ENCODE peak calls at places on chromosomes 6 and 20, in four cellular contexts. K is hepatic stellate cell, V is GM12892, Z is cardiac muscle cell. U is an unnamed sample.

GRCh38 chr6:109963598-109964170 is 14.4 kb upstream of the GPR6 start:
- DNase-seq in K (no peak), Z (no peak), V (no peak), U (no peak)

GRCh38 chr6:69022991-69023390 is 387.9 kb downstream of the ADGRB3 start:
- DNase-seq in Z (no peak), V (no peak), K (peak), U (no peak)

GRCh38 chr20:63815613-63815862 is 15.5 kb downstream of the ZBTB46 start:
- DNase-seq in V (no peak), Z (no peak), K (no peak), U (no peak)

GRCh38 chr6:31578461-31579118 is 3.2 kb downstream of the TNF start:
- DNase-seq in V (no peak), Z (no peak), K (no peak), U (no peak)

GRCh38 chr6:136792066-136792944 is at the start of gene MAP3K5:
- DNase-seq in Z (peak), K (peak), V (peak), U (peak)

GRCh38 chr6:24910850-24911712 is 24.7 kb downstream of the RIPOR2 start:
- DNase-seq in K (peak), Z (peak), V (peak), U (peak)

GRCh38 chr6:138161434-138162103 is at the start of gene ARFGEF3:
- DNase-seq in K (peak), V (peak), Z (peak), U (peak)

GRCh38 chr20:57856658-57857057 is 146.8 kb upstream of the PMEPA1 start:
- DNase-seq in V (no peak), K (no peak), Z (no peak), U (no peak)

GRCh38 chr6:10396775-10397174 is 18.1 kb downstream of the TFAP2A start:
- DNase-seq in V (no peak), Z (no peak), K (no peak), U (no peak)

GRCh38 chr6:12957321-12958051 is 240.9 kb downstream of the PHACTR1 start:
- DNase-seq in K (peak), V (peak), Z (peak), U (no peak)

GRCh38 chr6:29926081-29926794 is 16.1 kb upstream of the HLA-A start:
- DNase-seq in Z (peak), K (peak), V (no peak), U (no peak)

GRCh38 chr20:33172781-33173180 is 4.8 kb downstream of the BPIFA2 start:
- DNase-seq in V (no peak), Z (peak), K (no peak), U (no peak)

GRCh38 chr6:113599444-113599843 is 257.7 kb upstream of the MARCKS start:
- DNase-seq in Z (peak), V (no peak), K (no peak), U (no peak)

GRCh38 chr6:41519748-41520699 is 26.2 kb upstream of the FOXP4 start:
- DNase-seq in V (no peak), K (no peak), Z (no peak), U (no peak)

GRCh38 chr6:162849269-162849668 is 121.5 kb downstream of the PACRG start:
- DNase-seq in K (no peak), Z (no peak), V (no peak), U (no peak)

U was measured in amniotic stem cell.